ENCODE peak calls at places on chromosome 1, in six cellular contexts. U, C, G, I, E and K are unnamed samples.

GRCh38 chr1:69523032-69523431 is 44.7 kb upstream of the LRRC7 start:
- DNase-seq in U (no peak), C (no peak), G (no peak), I (no peak), E (no peak), K (no peak)

GRCh38 chr1:31617218-31617916 is at the start of gene HCRTR1:
- DNase-seq in U (no peak), C (no peak), G (no peak), I (no peak), E (peak; percentile 46), K (no peak)

GRCh38 chr1:206685256-206685748 is 597 bp downstream of the MAPKAPK2 start:
- DNase-seq in U (peak; percentile 26), C (no peak), G (peak; percentile 25), I (peak; percentile 13), E (peak; percentile 68), K (no peak)

GRCh38 chr1:189623336-189623735 is 854.3 kb downstream of the BRINP3 start:
- DNase-seq in U (no peak), C (no peak), G (no peak), I (no peak), E (no peak), K (no peak)

GRCh38 chr1:181669209-181669608 is 185.9 kb downstream of the CACNA1E start:
- DNase-seq in U (no peak), C (no peak), G (no peak), I (no peak), E (no peak), K (no peak)

GRCh38 chr1:89566761-89567174 is 42.1 kb downstream of the LRRC8B start:
- DNase-seq in U (no peak), C (peak; percentile 24), G (no peak), I (no peak), E (peak; percentile 50), K (no peak)

GRCh38 chr1:230503741-230504140 is 77.6 kb upstream of the PGBD5 start:
- DNase-seq in U (no peak), C (no peak), G (no peak), I (no peak), E (no peak), K (no peak)

GRCh38 chr1:165896277-165896676 is 68.9 kb downstream of the UCK2 start:
- DNase-seq in U (no peak), C (no peak), G (peak; percentile 85), I (no peak), E (no peak), K (no peak)

GRCh38 chr1:240031414-240031813 is 60.3 kb upstream of the FMN2 start:
- DNase-seq in U (no peak), C (no peak), G (peak; percentile 34), I (peak; percentile 41), E (no peak), K (peak; percentile 46)

GRCh38 chr1:6325482-6325881 is 64.6 kb upstream of the GPR153 start:
- DNase-seq in U (no peak), C (no peak), G (no peak), I (no peak), E (no peak), K (no peak)

GRCh38 chr1:208098758-208099157 is 145.4 kb downstream of the PLXNA2 start:
- DNase-seq in U (no peak), C (no peak), G (no peak), I (no peak), E (no peak), K (no peak)

GRCh38 chr1:22508329-22508728 is 55.0 kb upstream of the EPHA8 start:
- DNase-seq in U (no peak), C (no peak), G (no peak), I (no peak), E (no peak), K (no peak)

GRCh38 chr1:242132446-242132845 is 133.5 kb upstream of the MAP1LC3C start:
- DNase-seq in U (no peak), C (no peak), G (no peak), I (no peak), E (no peak), K (no peak)

GRCh38 chr1:3465935-3466321 is 11.5 kb downstream of the ARHGEF16 start:
- DNase-seq in U (no peak), C (no peak), G (no peak), I (no peak), E (no peak), K (no peak)

GRCh38 chr1:21234779-21235178 is 55.5 kb downstream of the ECE1 start:
- DNase-seq in U (no peak), C (no peak), G (peak; percentile 17), I (no peak), E (no peak), K (no peak)

GRCh38 chr1:40634901-40635655 is 30.4 kb downstream of the RIMS3 start:
- DNase-seq in U (no peak), C (no peak), G (peak; percentile 10), I (no peak), E (no peak), K (no peak)